ENCODE peak calls at places on chromosomes 4 and X, in ten cellular contexts. J, F, V, Y, P, I, Q, M, Z and B are unnamed samples.
A peak's percentile ranks its signal among the peaks of the same experiment; 100 is the strongest.

GRCh38 chr4:47217884-47218283 is 186.5 kb downstream of the GABRB1 start:
- DNase-seq in J (no peak), F (no peak), V (no peak), Y (no peak), P (no peak), I (no peak), Q (no peak), M (no peak), Z (no peak), B (no peak)

GRCh38 chr4:67393699-67394281 is 151.5 kb downstream of the CENPC start:
- DNase-seq in J (peak; percentile 22), F (peak; percentile 41), V (peak; percentile 13), Y (no peak), P (no peak), I (no peak), Q (no peak), M (peak; percentile 16), Z (no peak), B (no peak)

GRCh38 chrX:133838761-133839676 is 146.4 kb downstream of the GPC3 start:
- DNase-seq in J (no peak), F (peak; percentile 26), V (no peak), Y (no peak), P (no peak), I (no peak), Q (peak; percentile 32), M (no peak), Z (no peak), B (peak; percentile 57)

GRCh38 chrX:153727108-153727931 is 2.7 kb downstream of the ABCD1 start:
- DNase-seq in J (no peak), F (no peak), V (no peak), Y (no peak), P (no peak), I (no peak), Q (peak; percentile 81), M (no peak), Z (no peak), B (no peak)

GRCh38 chrX:74232859-74233258 is 71.1 kb upstream of the ZCCHC13 start:
- DNase-seq in J (peak; percentile 35), F (peak; percentile 35), V (no peak), Y (no peak), P (no peak), I (no peak), Q (no peak), M (no peak), Z (no peak), B (no peak)

GRCh38 chr4:121072836-121073362 is 564 bp upstream of the NDNF start:
- DNase-seq in J (no peak), F (no peak), V (no peak), Y (no peak), P (no peak), I (no peak), Q (no peak), M (no peak), Z (no peak), B (no peak)

GRCh38 chr4:87916636-87917035 is 58.9 kb upstream of the SPP1 start:
- DNase-seq in J (peak; percentile 51), F (no peak), V (no peak), Y (no peak), P (no peak), I (no peak), Q (no peak), M (no peak), Z (no peak), B (no peak)

GRCh38 chrX:13647709-13648212 is 5.2 kb upstream of the TCEANC start:
- DNase-seq in J (peak; percentile 74), F (no peak), V (peak; percentile 49), Y (peak; percentile 9), P (no peak), I (peak; percentile 76), Q (peak; percentile 47), M (no peak), Z (peak; percentile 41), B (no peak)

GRCh38 chrX:150365051-150365952 is 2.2 kb downstream of the MAMLD1 start:
- DNase-seq in J (peak; percentile 37), F (no peak), V (peak; percentile 46), Y (no peak), P (peak; percentile 54), I (peak; percentile 68), Q (peak; percentile 80), M (no peak), Z (peak; percentile 69), B (peak; percentile 68)

GRCh38 chrX:46305431-46305830 is 239.8 kb downstream of the ZNF674 start:
- DNase-seq in J (no peak), F (no peak), V (no peak), Y (no peak), P (no peak), I (no peak), Q (no peak), M (no peak), Z (no peak), B (no peak)

GRCh38 chr4:31370866-31371465 is 650.8 kb downstream of the PCDH7 start:
- DNase-seq in J (peak; percentile 16), F (peak; percentile 55), V (peak; percentile 3), Y (no peak), P (no peak), I (no peak), Q (no peak), M (no peak), Z (no peak), B (no peak)

GRCh38 chrX:38657562-38657961 is 96.2 kb downstream of the TSPAN7 start:
- DNase-seq in J (no peak), F (no peak), V (no peak), Y (no peak), P (no peak), I (no peak), Q (no peak), M (no peak), Z (no peak), B (no peak)

GRCh38 chrX:74500067-74500466 is 78.8 kb downstream of the SLC16A2 start:
- DNase-seq in J (no peak), F (no peak), V (no peak), Y (no peak), P (no peak), I (no peak), Q (peak; percentile 53), M (no peak), Z (no peak), B (no peak)

GRCh38 chrX:69951756-69952155 is 98.0 kb downstream of the AWAT2 start:
- DNase-seq in J (no peak), F (no peak), V (no peak), Y (no peak), P (no peak), I (no peak), Q (no peak), M (no peak), Z (no peak), B (no peak)

GRCh38 chrX:132068405-132068804 is 45.3 kb downstream of the STK26 start:
- DNase-seq in J (no peak), F (peak; percentile 64), V (no peak), Y (no peak), P (no peak), I (no peak), Q (no peak), M (no peak), Z (no peak), B (no peak)

GRCh38 chrX:132071260-132071659 is 48.2 kb downstream of the STK26 start:
- DNase-seq in J (no peak), F (peak; percentile 16), V (no peak), Y (no peak), P (no peak), I (no peak), Q (no peak), M (no peak), Z (no peak), B (no peak)
- TF ChIP-seq CTCF in J (no peak), F (peak; percentile 6), V (peak; percentile 1), Y (no peak), P (no peak), I (peak; percentile 8), Q (peak; percentile 42), M (no peak), Z (no peak), B (peak; percentile 71)

DNA sequence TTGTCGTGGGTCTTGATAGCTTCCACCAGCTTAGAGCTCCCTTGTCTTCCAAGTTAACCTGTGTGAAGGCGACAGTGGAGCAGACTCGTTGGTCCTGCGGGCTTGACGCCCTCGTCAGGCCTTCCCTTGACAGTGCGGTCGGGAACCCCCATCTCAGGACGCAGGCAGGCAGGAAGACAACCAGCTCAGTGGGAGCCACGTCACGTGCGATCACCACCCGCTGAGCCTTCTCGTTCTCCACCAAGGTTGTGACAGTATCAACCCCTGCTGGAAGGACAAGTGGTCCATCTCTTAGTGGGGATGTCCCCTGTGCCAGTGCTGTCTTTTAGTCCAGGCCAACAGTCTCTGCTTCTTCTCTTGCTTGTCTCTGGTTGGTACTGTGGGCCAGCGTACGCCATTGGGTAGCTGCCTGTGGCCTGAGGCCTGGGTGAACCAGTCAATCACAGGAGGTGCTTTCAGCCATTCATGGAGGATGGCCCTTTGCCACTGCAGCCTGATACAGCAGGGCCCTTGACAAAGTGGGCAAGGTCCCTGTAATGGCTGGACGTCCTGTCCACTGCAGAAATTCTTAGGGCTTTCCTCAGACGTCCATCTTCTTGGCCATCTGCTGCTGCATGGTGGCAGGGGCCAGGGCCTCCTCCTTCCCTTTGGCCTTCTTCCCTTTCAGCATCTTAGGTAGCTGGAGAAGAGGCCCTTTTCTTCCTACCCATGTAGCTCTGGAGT is 31.4 kb downstream of the RGS12 start:
- DNase-seq in J (no peak), F (no peak), V (no peak), Y (no peak), P (peak; percentile 31), I (no peak), Q (peak; percentile 32), M (no peak), Z (no peak), B (no peak)
- TF ChIP-seq CTCF in J (no peak), F (no peak), V (no peak), Y (no peak), P (no peak), I (no peak), Q (no peak), M (no peak), Z (no peak), B (no peak)

DNA sequence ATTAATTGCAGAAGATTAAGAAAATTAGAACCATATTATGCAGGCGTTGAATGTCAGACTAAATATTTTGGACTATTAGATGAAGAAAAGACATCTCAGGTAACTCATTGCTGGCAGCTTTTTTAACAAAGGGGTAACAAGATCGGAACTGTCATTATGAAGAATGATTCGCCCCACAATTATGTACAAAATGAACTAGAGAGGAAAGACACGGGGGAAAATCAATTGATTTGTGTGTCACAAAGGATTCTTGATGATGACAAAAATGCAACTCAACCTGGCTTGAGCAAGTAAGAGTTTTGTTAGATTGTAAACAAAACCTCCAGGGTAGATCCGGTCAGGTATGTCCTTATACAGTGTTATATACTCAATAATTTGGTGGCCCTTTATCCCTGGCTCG is 12.5 kb upstream of the DCLK2 start:
- DNase-seq in J (no peak), F (no peak), V (no peak), Y (no peak), P (no peak), I (no peak), Q (no peak), M (no peak), Z (no peak), B (no peak)
- TF ChIP-seq CTCF in J (no peak), F (no peak), V (no peak), Y (no peak), P (no peak), I (no peak), Q (no peak), M (no peak), Z (no peak), B (no peak)

DNA sequence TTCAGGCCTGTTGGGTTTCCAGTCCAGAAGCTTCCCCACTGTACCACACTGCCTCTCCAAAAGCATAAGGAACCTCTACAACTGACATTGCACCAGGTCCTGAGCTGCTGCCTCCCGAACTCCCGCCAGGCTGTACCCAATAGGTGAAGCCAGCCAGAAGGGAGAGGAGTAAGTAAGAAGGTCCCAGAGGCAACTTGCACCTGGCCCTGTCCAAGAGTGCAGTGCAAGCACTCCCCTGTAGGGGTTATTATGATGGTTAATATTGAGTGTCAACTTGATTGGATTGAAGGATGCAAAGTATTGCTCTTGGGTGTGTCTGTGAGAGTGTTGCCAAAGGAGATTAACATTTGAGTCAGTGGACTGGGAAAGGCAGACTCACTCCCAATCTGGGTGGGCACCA is 879.3 kb upstream of the SLIT2 start:
- DNase-seq in J (no peak), F (no peak), V (no peak), Y (no peak), P (no peak), I (no peak), Q (no peak), M (no peak), Z (no peak), B (no peak)
- TF ChIP-seq CTCF in J (no peak), F (no peak), V (no peak), Y (no peak), P (no peak), I (no peak), Q (no peak), M (no peak), Z (no peak), B (no peak)